ENCODE peak calls at places on chromosome 19, in six cellular contexts. G, Y, Q, Z, C and O are unnamed samples.

GRCh38 chr19:12779162-12779993 is 4.0 kb upstream of the HOOK2 start:
- DNase-seq in G (peak), Y (no peak), Q (no peak), Z (peak), C (peak), O (peak)

GRCh38 chr19:35901854-35902661 is at the start of gene HCST:
- DNase-seq in G (peak), Y (no peak), Q (no peak), Z (no peak), C (no peak), O (peak)

GRCh38 chr19:35154535-35155406 is at the start of gene FXYD5:
- DNase-seq in G (peak), Y (no peak), Q (peak), Z (peak), C (no peak), O (peak)

GRCh38 chr19:1067341-1068103 is 555 bp downstream of the ARHGAP45 start:
- DNase-seq in G (no peak), Y (no peak), Q (no peak), Z (no peak), C (no peak), O (peak)

GRCh38 chr19:33085570-33086128 is 4.7 kb downstream of the GPATCH1 start:
- DNase-seq in G (no peak), Y (no peak), Q (no peak), Z (no peak), C (no peak), O (no peak)

GRCh38 chr19:22619932-22620331 is 14.2 kb upstream of the ZNF492 start:
- DNase-seq in G (no peak), Y (no peak), Q (no peak), Z (no peak), C (no peak), O (no peak)

GRCh38 chr19:11130824-11131455 is 24.6 kb downstream of the SPC24 start:
- DNase-seq in G (peak), Y (no peak), Q (peak), Z (peak), C (peak), O (peak)

GRCh38 chr19:32287086-32287485 is 58.3 kb upstream of the ZNF507 start:
- DNase-seq in G (no peak), Y (no peak), Q (no peak), Z (no peak), C (no peak), O (peak)

GRCh38 chr19:35712910-35713845 is 4.6 kb upstream of the KMT2B start:
- DNase-seq in G (peak), Y (peak), Q (no peak), Z (no peak), C (no peak), O (no peak)

GRCh38 chr19:10260141-10260584 is 8.1 kb downstream of the MRPL4 start:
- DNase-seq in G (peak), Y (no peak), Q (no peak), Z (no peak), C (peak), O (peak)

GRCh38 chr19:58154287-58154678 is 3.7 kb upstream of the ZNF329 start:
- DNase-seq in G (no peak), Y (no peak), Q (no peak), Z (peak), C (peak), O (peak)
- H3K4me3 ChIP-seq in G (peak), Y (peak), Q (peak), Z (peak), C (peak), O (peak)

GRCh38 chr19:2923510-2923909 is 21.3 kb downstream of the ZNF77 start:
- DNase-seq in G (no peak), Y (no peak), Q (no peak), Z (no peak), C (peak), O (no peak)
- TF ChIP-seq MAX in G (no peak), Y (no peak), Q (no peak), Z (no peak), C (no peak), O (no peak)

GRCh38 chr19:50244695-50245094 is 41.3 kb downstream of the MYH14 start:
- DNase-seq in G (no peak), Y (no peak), Q (no peak), Z (no peak), C (no peak), O (no peak)
- TF ChIP-seq MYC in G (no peak), Y (no peak), Q (no peak), Z (no peak), C (no peak), O (no peak)

GRCh38 chr19:42123765-42124164 is 8.5 kb downstream of the POU2F2 start:
- DNase-seq in G (no peak), Y (no peak), Q (no peak), Z (no peak), C (no peak), O (no peak)
- H3K4me3 ChIP-seq in G (no peak), Y (peak), Q (no peak), Z (no peak), C (no peak), O (no peak)

GRCh38 chr19:18293642-18294466 is 12.4 kb upstream of the JUND start:
- DNase-seq in G (no peak), Y (no peak), Q (no peak), Z (no peak), C (no peak), O (no peak)
- TF ChIP-seq MAX in G (no peak), Y (no peak), Q (no peak), Z (no peak), C (no peak), O (no peak)

GRCh38 chr19:54560881-54561385 is 12.7 kb upstream of the LILRA2 start:
- DNase-seq in G (no peak), Y (no peak), Q (no peak), Z (no peak), C (no peak), O (no peak)
- TF ChIP-seq MYC in G (no peak), Y (no peak), Q (no peak), Z (no peak), C (no peak), O (no peak)

GRCh38 chr19:18159810-18160209 is 6.8 kb downstream of the PIK3R2 start:
- DNase-seq in G (no peak), Y (no peak), Q (no peak), Z (no peak), C (no peak), O (no peak)

GRCh38 chr19:18164072-18164471 is 9.5 kb upstream of the IFI30 start:
- DNase-seq in G (no peak), Y (no peak), Q (no peak), Z (no peak), C (no peak), O (no peak)

GRCh38 chr19:18160792-18161690 is 8.1 kb downstream of the PIK3R2 start:
- DNase-seq in G (peak), Y (no peak), Q (peak), Z (peak), C (peak), O (peak)

GRCh38 chr19:18160441-18160791 is 7.5 kb downstream of the PIK3R2 start:
- DNase-seq in G (no peak), Y (no peak), Q (no peak), Z (no peak), C (no peak), O (no peak)

GRCh38 chr19:18161691-18162039 is 8.7 kb downstream of the PIK3R2 start:
- DNase-seq in G (no peak), Y (no peak), Q (no peak), Z (no peak), C (no peak), O (no peak)
- H3K4me3 ChIP-seq in G (peak), Y (no peak), Q (peak), Z (no peak), C (no peak), O (no peak)